ENCODE peak calls at places on chromosomes 1 and 21, in five cellular contexts. One of them, this sample, is unnamed.

GRCh38 chr1:230458509-230458908 is 32.4 kb upstream of the PGBD5 start:
- ATAC-seq in heart left ventricle: no peak
- ATAC-seq in IMR-90: no peak
- ATAC-seq in gastrocnemius medialis: no peak
- ATAC-seq in upper lobe of left lung: no peak
- ATAC-seq in this sample: no peak

GRCh38 chr21:25974937-25975336 is 195.6 kb downstream of the APP start:
- ATAC-seq in gastrocnemius medialis: no peak
- ATAC-seq in upper lobe of left lung: no peak
- ATAC-seq in heart left ventricle: peak
- ATAC-seq in IMR-90: no peak
- ATAC-seq in this sample: no peak

GRCh38 chr1:59752556-59753412 is 62.0 kb upstream of the HOOK1 start:
- ATAC-seq in upper lobe of left lung: no peak
- ATAC-seq in gastrocnemius medialis: no peak
- ATAC-seq in heart left ventricle: peak
- ATAC-seq in IMR-90: no peak
- ATAC-seq in this sample: peak

GRCh38 chr1:155833665-155834295 is 23.2 kb downstream of the GON4L start:
- ATAC-seq in IMR-90: no peak
- ATAC-seq in gastrocnemius medialis: no peak
- ATAC-seq in upper lobe of left lung: no peak
- ATAC-seq in heart left ventricle: no peak
- ATAC-seq in this sample: no peak

GRCh38 chr1:225137981-225138380 is 208.5 kb downstream of the DNAH14 start:
- ATAC-seq in upper lobe of left lung: peak
- ATAC-seq in IMR-90: no peak
- ATAC-seq in heart left ventricle: no peak
- ATAC-seq in gastrocnemius medialis: no peak
- ATAC-seq in this sample: peak

GRCh38 chr1:9289090-9289534 is 3.6 kb upstream of the SPSB1 start:
- ATAC-seq in gastrocnemius medialis: no peak
- ATAC-seq in heart left ventricle: no peak
- ATAC-seq in upper lobe of left lung: no peak
- ATAC-seq in IMR-90: no peak
- ATAC-seq in this sample: no peak

GRCh38 chr1:11768821-11769220 is 6.8 kb downstream of the C1orf167 start:
- ATAC-seq in upper lobe of left lung: no peak
- ATAC-seq in heart left ventricle: peak
- ATAC-seq in IMR-90: no peak
- ATAC-seq in gastrocnemius medialis: no peak
- ATAC-seq in this sample: no peak

GRCh38 chr1:1619917-1620361 is 4.6 kb downstream of the MIB2 start:
- ATAC-seq in gastrocnemius medialis: peak
- ATAC-seq in upper lobe of left lung: no peak
- ATAC-seq in IMR-90: no peak
- ATAC-seq in heart left ventricle: peak
- ATAC-seq in this sample: no peak

GRCh38 chr1:183270541-183271141 is 84.6 kb downstream of the LAMC2 start:
- ATAC-seq in IMR-90: peak
- ATAC-seq in heart left ventricle: peak
- ATAC-seq in gastrocnemius medialis: no peak
- ATAC-seq in upper lobe of left lung: no peak
- ATAC-seq in this sample: no peak

GRCh38 chr1:151583796-151584195 is 28.1 kb upstream of the SNX27 start:
- ATAC-seq in heart left ventricle: no peak
- ATAC-seq in upper lobe of left lung: no peak
- ATAC-seq in IMR-90: peak
- ATAC-seq in gastrocnemius medialis: no peak
- ATAC-seq in this sample: no peak

GRCh38 chr1:154453155-154453554 is 48.0 kb downstream of the IL6R start:
- ATAC-seq in IMR-90: peak
- ATAC-seq in heart left ventricle: no peak
- ATAC-seq in upper lobe of left lung: no peak
- ATAC-seq in gastrocnemius medialis: no peak
- ATAC-seq in this sample: no peak

GRCh38 chr1:9714257-9714718 is 62.8 kb downstream of the PIK3CD start:
- ATAC-seq in gastrocnemius medialis: no peak
- ATAC-seq in IMR-90: no peak
- ATAC-seq in heart left ventricle: no peak
- ATAC-seq in upper lobe of left lung: no peak
- ATAC-seq in this sample: peak

GRCh38 chr1:65208577-65208976 is 60.6 kb downstream of the AK4 start:
- ATAC-seq in IMR-90: no peak
- ATAC-seq in heart left ventricle: peak
- ATAC-seq in gastrocnemius medialis: no peak
- ATAC-seq in upper lobe of left lung: no peak
- ATAC-seq in this sample: no peak

GRCh38 chr1:32676945-32677344 is 25.6 kb downstream of the SYNC start:
- ATAC-seq in upper lobe of left lung: peak
- ATAC-seq in gastrocnemius medialis: no peak
- ATAC-seq in IMR-90: no peak
- ATAC-seq in heart left ventricle: no peak
- ATAC-seq in this sample: no peak

GRCh38 chr1:65059930-65060538 is 88.0 kb upstream of the AK4 start:
- ATAC-seq in IMR-90: peak
- ATAC-seq in upper lobe of left lung: no peak
- ATAC-seq in heart left ventricle: peak
- ATAC-seq in gastrocnemius medialis: no peak
- ATAC-seq in this sample: no peak